ENCODE peak calls at places on chromosomes 13 and 19, in eight cellular contexts. K is iris pigment epithelial cell, P is amygdala, G is DMS79 treated with DMSO at 0.1 percent for 48 hours, C is heart right ventricle, I is tibial nerve, U is left ventricle myocardium inferior, Q is posterior vena cava. A is an unnamed sample.

GRCh38 chr13:50910483-50910805 is 853 bp downstream of the RNASEH2B start:
- DNase-seq in K (peak), P (no peak), G (peak), C (no peak), I (no peak), U (no peak), Q (no peak), A (peak)

GRCh38 chr13:41934994-41935393 is 25.9 kb downstream of the VWA8 start:
- DNase-seq in K (no peak), P (no peak), G (no peak), C (no peak), I (no peak), U (no peak), Q (no peak), A (no peak)

GRCh38 chr13:112690242-112690943 is 555 bp downstream of the ATP11A start:
- DNase-seq in K (peak), P (no peak), G (peak), C (peak), I (no peak), U (peak), Q (peak), A (peak)

GRCh38 chr13:110420626-110421025 is 113.5 kb downstream of the COL4A2 start:
- DNase-seq in K (no peak), P (no peak), G (no peak), C (no peak), I (no peak), U (no peak), Q (no peak), A (no peak)

GRCh38 chr19:33473644-33474305 is 47.8 kb downstream of the PEPD start:
- DNase-seq in K (peak), P (no peak), G (no peak), C (no peak), I (no peak), U (no peak), Q (peak), A (no peak)

GRCh38 chr13:46544811-46545210 is 8.2 kb upstream of the LRCH1 start:
- DNase-seq in K (no peak), P (no peak), G (no peak), C (no peak), I (no peak), U (no peak), Q (no peak), A (no peak)

GRCh38 chr13:79141082-79141481 is 265.0 kb downstream of the RBM26 start:
- DNase-seq in K (no peak), P (no peak), G (peak), C (no peak), I (no peak), U (no peak), Q (no peak), A (no peak)

GRCh38 chr13:48559638-48560320 is 26.9 kb upstream of the RCBTB2 start:
- DNase-seq in K (peak), P (no peak), G (no peak), C (no peak), I (no peak), U (no peak), Q (no peak), A (no peak)

GRCh38 chr19:12794196-12794921 is 3.1 kb downstream of the JUNB start:
- DNase-seq in K (peak), P (no peak), G (peak), C (no peak), I (no peak), U (no peak), Q (no peak), A (no peak)

GRCh38 chr13:79987323-79987722 is 353.6 kb downstream of the SPRY2 start:
- DNase-seq in K (no peak), P (no peak), G (no peak), C (no peak), I (no peak), U (no peak), Q (no peak), A (no peak)

GRCh38 chr19:1490020-1490310 is 185 bp downstream of the PCSK4 start:
- DNase-seq in K (no peak), P (no peak), G (no peak), C (no peak), I (no peak), U (no peak), Q (no peak), A (peak)

GRCh38 chr13:94315188-94315587 is 164.3 kb downstream of the DCT start:
- DNase-seq in K (no peak), P (no peak), G (no peak), C (no peak), I (no peak), U (no peak), Q (no peak), A (no peak)

GRCh38 chr13:50670272-50670671 is 173.2 kb downstream of the DLEU7 start:
- DNase-seq in K (no peak), P (no peak), G (no peak), C (no peak), I (no peak), U (no peak), Q (no peak), A (no peak)

GRCh38 chr13:44734204-44734707 is 158.1 kb upstream of the TSC22D1 start:
- DNase-seq in K (peak), P (no peak), G (peak), C (peak), I (no peak), U (peak), Q (no peak), A (no peak)

GRCh38 chr13:113855012-113855921 is 8.6 kb downstream of the GAS6 start:
- DNase-seq in K (no peak), P (no peak), G (no peak), C (no peak), I (no peak), U (peak), Q (peak), A (no peak)

GRCh38 chr19:46678110-46678732 is 17.2 kb upstream of the DACT3 start:
- DNase-seq in K (no peak), P (no peak), G (no peak), C (no peak), I (no peak), U (no peak), Q (no peak), A (peak)

GRCh38 chr13:27406178-27406939 is 18.1 kb upstream of the GTF3A start:
- DNase-seq in K (peak), P (no peak), G (peak), C (no peak), I (no peak), U (no peak), Q (no peak), A (peak)

GRCh38 chr13:59490651-59491050 is 673.1 kb downstream of the DIAPH3 start:
- DNase-seq in K (no peak), P (no peak), G (no peak), C (no peak), I (no peak), U (no peak), Q (no peak), A (no peak)

GRCh38 chr19:31449379-31449778 is 100.1 kb upstream of the TSHZ3 start:
- DNase-seq in K (no peak), P (no peak), G (no peak), C (no peak), I (no peak), U (no peak), Q (no peak), A (no peak)

GRCh38 chr13:65149687-65150086 is 2080.4 kb downstream of the PCDH9 start:
- DNase-seq in K (no peak), P (no peak), G (no peak), C (no peak), I (no peak), U (no peak), Q (no peak), A (no peak)

GRCh38 chr13:65594255-65594654 is 1635.9 kb downstream of the PCDH9 start:
- DNase-seq in K (peak), P (no peak), G (no peak), C (no peak), I (no peak), U (no peak), Q (no peak), A (no peak)

GRCh38 chr19:41548954-41549688 is 26.8 kb upstream of the CEACAM21 start:
- DNase-seq in K (no peak), P (no peak), G (no peak), C (no peak), I (no peak), U (no peak), Q (no peak), A (peak)

GRCh38 chr13:30692108-30692507 is 43.2 kb upstream of the ALOX5AP start:
- DNase-seq in K (peak), P (no peak), G (no peak), C (no peak), I (no peak), U (no peak), Q (no peak), A (no peak)

GRCh38 chr13:44686478-44687071 is 110.4 kb upstream of the TSC22D1 start:
- DNase-seq in K (no peak), P (no peak), G (no peak), C (no peak), I (no peak), U (no peak), Q (no peak), A (no peak)

GRCh38 chr13:26024558-26024957 is 27.3 kb downstream of the SHISA2 start:
- DNase-seq in K (no peak), P (no peak), G (peak), C (no peak), I (no peak), U (no peak), Q (no peak), A (no peak)

GRCh38 chr13:93476175-93476574 is 249.6 kb downstream of the GPC6 start:
- DNase-seq in K (peak), P (no peak), G (peak), C (no peak), I (no peak), U (no peak), Q (no peak), A (no peak)

GRCh38 chr19:45144431-45145269 is 16.1 kb downstream of the NKPD1 start:
- DNase-seq in K (no peak), P (no peak), G (no peak), C (no peak), I (no peak), U (no peak), Q (no peak), A (no peak)

A was measured in germinal center.